ENCODE peak calls at places on chromosome 12, in six cellular contexts. O is HCT116, J is A549, F is adrenal gland, W is ovary, T is heart left ventricle. Y is an unnamed sample.

GRCh38 chr12:49330631-49331359 is 6.2 kb downstream of the C1QL4 start:
- DNase-seq in O (no peak), J (no peak), F (no peak), W (no peak), T (no peak), Y (no peak)

GRCh38 chr12:31227401-31227981 is 98.5 kb downstream of the SINHCAF start:
- DNase-seq in O (no peak), J (no peak), F (no peak), W (no peak), T (no peak), Y (no peak)

GRCh38 chr12:49367381-49368239 is at the start of gene SPATS2:
- DNase-seq in O (no peak), J (peak; percentile 26), F (peak; percentile 95), W (no peak), T (peak; percentile 94), Y (peak; percentile 59)

GRCh38 chr12:122995503-122996187 is 15.2 kb downstream of the ARL6IP4 start:
- DNase-seq in O (no peak), J (no peak), F (no peak), W (no peak), T (no peak), Y (no peak)

GRCh38 chr12:116539905-116540482 is 19.2 kb upstream of the MAP1LC3B2 start:
- DNase-seq in O (no peak), J (no peak), F (no peak), W (no peak), T (no peak), Y (no peak)

GRCh38 chr12:11174022-11174421 is 3.0 kb downstream of the SMIM10L1 start:
- DNase-seq in O (no peak), J (no peak), F (no peak), W (no peak), T (no peak), Y (no peak)

GRCh38 chr12:9701380-9702154 is 31.3 kb downstream of the CLECL1 start:
- DNase-seq in O (no peak), J (no peak), F (no peak), W (no peak), T (no peak), Y (no peak)

GRCh38 chr12:49987620-49988303 is 15.0 kb downstream of the AQP6 start:
- DNase-seq in O (no peak), J (no peak), F (no peak), W (no peak), T (no peak), Y (no peak)

GRCh38 chr12:114168061-114168460 is 201.9 kb upstream of the RBM19 start:
- DNase-seq in O (no peak), J (no peak), F (no peak), W (no peak), T (no peak), Y (no peak)

GRCh38 chr12:116659771-116660481 is 77.9 kb downstream of the SPRING1 start:
- DNase-seq in O (peak; percentile 65), J (no peak), F (peak; percentile 53), W (peak; percentile 22), T (no peak), Y (no peak)

GRCh38 chr12:2225736-2226135 is 172.9 kb downstream of the CACNA1C start:
- DNase-seq in O (no peak), J (no peak), F (no peak), W (no peak), T (no peak), Y (no peak)

GRCh38 chr12:45655186-45655585 is 74.3 kb upstream of the ARID2 start:
- DNase-seq in O (no peak), J (peak; percentile 52), F (no peak), W (no peak), T (no peak), Y (no peak)

GRCh38 chr12:67434653-67435375 is 165.7 kb downstream of the CAND1 start:
- DNase-seq in O (no peak), J (peak; percentile 66), F (no peak), W (no peak), T (no peak), Y (no peak)

GRCh38 chr12:76299536-76300296 is 48.5 kb downstream of the BBS10 start:
- DNase-seq in O (peak; percentile 12), J (peak; percentile 20), F (no peak), W (no peak), T (no peak), Y (no peak)

GRCh38 chr12:28781671-28782652 is 367.1 kb upstream of the FAR2 start:
- DNase-seq in O (no peak), J (no peak), F (no peak), W (no peak), T (peak; percentile 35), Y (no peak)

GRCh38 chr12:54232790-54233189 is 44.0 kb upstream of the SMUG1 start:
- DNase-seq in O (no peak), J (no peak), F (no peak), W (no peak), T (no peak), Y (no peak)

GRCh38 chr12:25436206-25436912 is 116.7 kb downstream of the LMNTD1 start:
- DNase-seq in O (peak; percentile 70), J (peak; percentile 83), F (peak; percentile 35), W (peak; percentile 32), T (peak; percentile 29), Y (no peak)

GRCh38 chr12:607541-608001 is 55.7 kb downstream of the NINJ2 start:
- DNase-seq in O (no peak), J (no peak), F (peak; percentile 33), W (no peak), T (peak; percentile 88), Y (no peak)

GRCh38 chr12:121911824-121912585 is 6.4 kb upstream of the CFAP251 start:
- DNase-seq in O (no peak), J (no peak), F (no peak), W (no peak), T (no peak), Y (no peak)

GRCh38 chr12:25424186-25424854 is 128.8 kb downstream of the LMNTD1 start:
- DNase-seq in O (no peak), J (no peak), F (no peak), W (no peak), T (no peak), Y (no peak)

GRCh38 chr12:39006286-39006685 is 100.9 kb upstream of the CPNE8 start:
- DNase-seq in O (no peak), J (no peak), F (no peak), W (no peak), T (no peak), Y (no peak)

GRCh38 chr12:57810450-57810849 is 8.1 kb downstream of the AVIL start:
- DNase-seq in O (peak; percentile 34), J (peak; percentile 60), F (no peak), W (no peak), T (no peak), Y (no peak)

DNA sequence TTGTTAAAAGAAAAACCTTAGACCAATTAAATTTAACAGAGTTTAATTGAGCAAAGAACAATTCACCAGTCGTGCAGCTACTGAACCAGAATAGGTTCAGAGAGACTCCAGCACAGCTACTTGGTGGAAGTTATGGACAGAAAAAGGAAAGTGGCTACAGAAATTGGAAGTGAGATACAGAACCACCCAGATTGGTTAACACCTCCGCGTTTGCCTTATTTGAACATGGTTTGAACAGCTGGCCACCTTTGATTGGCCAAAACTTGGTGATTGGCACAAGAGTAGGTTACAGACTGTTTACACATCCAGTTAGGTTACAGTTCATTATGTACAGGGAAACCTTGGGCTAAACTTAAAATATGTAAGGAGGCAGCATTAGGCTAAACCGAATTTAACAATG is 54.9 kb downstream of the SRGAP1 start:
- DNase-seq in O (no peak), J (peak; percentile 68), F (no peak), W (no peak), T (no peak), Y (no peak)
- TF ChIP-seq POLR2A in O (no peak), J (no peak), F (no peak), W (no peak), T (no peak), Y (no peak)

DNA sequence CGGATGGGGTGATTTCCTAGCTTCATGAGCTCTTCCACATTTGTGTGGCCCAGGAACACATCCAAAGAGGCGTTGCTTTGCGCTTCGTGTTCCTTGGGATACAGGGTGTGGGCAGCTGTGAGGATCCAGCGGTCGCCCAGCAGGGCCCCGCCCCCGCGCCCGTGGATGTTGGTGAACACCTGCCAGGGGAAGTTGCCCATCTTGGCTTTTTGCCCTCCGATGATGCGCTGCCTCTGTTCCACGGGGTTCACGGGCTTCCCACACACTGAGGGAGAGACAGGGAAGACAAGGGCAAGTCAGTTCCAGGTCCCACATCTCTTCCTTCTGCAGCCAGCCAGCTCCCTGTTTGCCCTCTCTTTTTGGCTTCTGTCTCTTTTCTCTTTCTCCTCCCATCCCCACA is 11.2 kb downstream of the C1R start:
- DNase-seq in O (no peak), J (no peak), F (no peak), W (peak; percentile 50), T (no peak), Y (no peak)
- H3K27ac ChIP-seq in O (no peak overlapping the region), J (peak overlapping the region; percentile 91), F (no peak overlapping the region), W (no peak overlapping the region), T (peak overlapping the region; percentile 69), Y (peak overlapping the region; percentile 70)

GRCh38 chr12:48296586-48297396 is 53.9 kb downstream of the ZNF641 start:
- DNase-seq in O (no peak), J (peak; percentile 71), F (peak; percentile 89), W (peak; percentile 76), T (peak; percentile 76), Y (no peak)
- TF ChIP-seq POLR2A in O (no peak), J (peak; percentile 5), F (peak; percentile 30), W (peak; percentile 37), T (no peak), Y (no peak)

GRCh38 chr12:124929649-124930419 is 15.4 kb upstream of the UBC start:
- DNase-seq in O (no peak), J (no peak), F (no peak), W (no peak), T (no peak), Y (no peak)
- H3K27ac ChIP-seq in O (peak overlapping the region; percentile 65), J (peak overlapping the region; percentile 98), F (no peak overlapping the region), W (no peak overlapping the region), T (no peak overlapping the region), Y (no peak overlapping the region)

GRCh38 chr12:14696265-14696741 is at the start of gene GUCY2C:
- DNase-seq in O (no peak), J (no peak), F (no peak), W (no peak), T (no peak), Y (no peak)
- TF ChIP-seq POLR2A in O (no peak), J (no peak), F (no peak), W (no peak), T (no peak), Y (no peak)

GRCh38 chr12:52073531-52073950 is 3.8 kb downstream of the ATG101 start:
- DNase-seq in O (no peak), J (no peak), F (no peak), W (peak; percentile 20), T (no peak), Y (no peak)
- H3K27ac ChIP-seq in O (no peak overlapping the region), J (no peak overlapping the region), F (no peak overlapping the region), W (no peak overlapping the region), T (no peak overlapping the region), Y (no peak overlapping the region)

GRCh38 chr12:63843613-63844390 is 698 bp upstream of the SRGAP1 start:
- DNase-seq in O (peak; percentile 86), J (peak; percentile 97), F (peak; percentile 94), W (peak; percentile 95), T (peak; percentile 92), Y (peak; percentile 23)
- TF ChIP-seq POLR2A in O (no peak), J (peak; percentile 48), F (peak; percentile 79), W (peak; percentile 40), T (no peak), Y (no peak)

Y was measured in esophagus squamous epithelium.